ENCODE peak calls at places on chromosomes 11 and 22, in ten cellular contexts. Q is body of pancreas, O is thyroid gland, X is tibial nerve, C is NB4, M is testis, F is A549, V is GM12892, I is transverse colon, P is uterus. R is an unnamed sample.

GRCh38 chr11:36540998-36541397 is 26.8 kb upstream of the RAG1 start:
- DNase-seq in Q (peak; percentile 18), O (no peak), X (no peak), C (peak; percentile 32), M (peak; percentile 82), F (no peak), V (peak; percentile 12), I (peak; percentile 51), P (no peak), R (peak; percentile 25)

GRCh38 chr11:80330302-80330701 is 889.5 kb upstream of the TENM4 start:
- DNase-seq in Q (no peak), O (no peak), X (no peak), C (no peak), M (no peak), F (no peak), V (no peak), I (no peak), P (no peak), R (no peak)

GRCh38 chr11:57424802-57425564 is 1.9 kb downstream of the SLC43A3 start:
- DNase-seq in Q (peak; percentile 52), O (peak; percentile 53), X (peak; percentile 82), C (peak; percentile 99), M (peak; percentile 69), F (no peak), V (peak; percentile 64), I (peak; percentile 66), P (peak; percentile 71), R (peak; percentile 70)

GRCh38 chr11:121487191-121487590 is 34.4 kb upstream of the SORL1-AS1 start:
- DNase-seq in Q (no peak), O (peak; percentile 43), X (no peak), C (no peak), M (no peak), F (no peak), V (no peak), I (no peak), P (no peak), R (no peak)

GRCh38 chr22:22462813-22463567 is 45.6 kb downstream of the ZNF280B start:
- DNase-seq in Q (no peak), O (no peak), X (no peak), C (peak; percentile 18), M (no peak), F (no peak), V (no peak), I (no peak), P (no peak), R (no peak)

GRCh38 chr11:26930518-26931247 is 63.2 kb upstream of the FIBIN start:
- DNase-seq in Q (no peak), O (no peak), X (no peak), C (no peak), M (no peak), F (no peak), V (no peak), I (no peak), P (no peak), R (no peak)

GRCh38 chr22:45127866-45128265 is 35.9 kb upstream of the NUP50 start:
- DNase-seq in Q (no peak), O (no peak), X (no peak), C (no peak), M (no peak), F (no peak), V (no peak), I (no peak), P (no peak), R (peak; percentile 15)

GRCh38 chr22:35357883-35358621 is 22.8 kb upstream of the HMOX1 start:
- DNase-seq in Q (no peak), O (no peak), X (no peak), C (no peak), M (no peak), F (peak; percentile 43), V (no peak), I (no peak), P (no peak), R (peak; percentile 81)

GRCh38 chr11:45662096-45662664 is 3.2 kb downstream of the CHST1 start:
- DNase-seq in Q (no peak), O (no peak), X (no peak), C (no peak), M (no peak), F (no peak), V (no peak), I (no peak), P (no peak), R (no peak)

GRCh38 chr11:110497204-110497987 is 67.6 kb downstream of the FDX1 start:
- DNase-seq in Q (no peak), O (no peak), X (peak; percentile 30), C (peak; percentile 94), M (no peak), F (no peak), V (no peak), I (no peak), P (no peak), R (no peak)

GRCh38 chr11:120212926-120213325 is 2.1 kb downstream of the OAF start:
- DNase-seq in Q (no peak), O (no peak), X (no peak), C (no peak), M (no peak), F (no peak), V (no peak), I (peak; percentile 86), P (no peak), R (no peak)

GRCh38 chr22:36926309-36926708 is 12.9 kb downstream of the CSF2RB start:
- DNase-seq in Q (no peak), O (no peak), X (no peak), C (no peak), M (no peak), F (no peak), V (no peak), I (no peak), P (no peak), R (no peak)

GRCh38 chr11:8225589-8226036 is 38.1 kb downstream of the LMO1 start:
- DNase-seq in Q (peak; percentile 68), O (peak; percentile 73), X (peak; percentile 89), C (peak; percentile 72), M (peak; percentile 90), F (peak; percentile 88), V (peak; percentile 83), I (peak; percentile 73), P (peak; percentile 75), R (peak; percentile 79)

GRCh38 chr11:12573707-12574106 is 100.5 kb upstream of the TEAD1 start:
- DNase-seq in Q (no peak), O (no peak), X (no peak), C (no peak), M (no peak), F (no peak), V (no peak), I (no peak), P (no peak), R (no peak)
- TF ChIP-seq POLR2A in Q (no peak), O (no peak), X (no peak), C (no peak), M (no peak), F (no peak), V (no peak), I (no peak), P (no peak), R (no peak)

GRCh38 chr11:21975242-21975641 is 217.6 kb upstream of the ANO5 start:
- DNase-seq in Q (no peak), O (no peak), X (no peak), C (no peak), M (no peak), F (no peak), V (no peak), I (no peak), P (no peak), R (no peak)

GRCh38 chr11:21976210-21976609 is 216.7 kb upstream of the ANO5 start:
- DNase-seq in Q (no peak), O (no peak), X (no peak), C (no peak), M (no peak), F (no peak), V (no peak), I (no peak), P (no peak), R (no peak)
- TF ChIP-seq POLR2A in Q (no peak), O (no peak), X (no peak), C (no peak), M (no peak), F (no peak), V (no peak), I (no peak), P (no peak), R (no peak)

GRCh38 chr11:16610213-16610737 is 128.2 kb upstream of the C11orf58 start:
- DNase-seq in Q (no peak), O (no peak), X (no peak), C (no peak), M (no peak), F (no peak), V (no peak), I (no peak), P (no peak), R (no peak)

GRCh38 chr11:16609769-16610168 is 128.7 kb upstream of the C11orf58 start:
- DNase-seq in Q (no peak), O (no peak), X (no peak), C (no peak), M (no peak), F (no peak), V (no peak), I (no peak), P (no peak), R (no peak)

GRCh38 chr11:16605971-16606783 is 132.3 kb upstream of the C11orf58 start:
- DNase-seq in Q (peak; percentile 88), O (peak; percentile 93), X (peak; percentile 96), C (peak; percentile 80), M (peak; percentile 95), F (peak; percentile 79), V (peak; percentile 62), I (peak; percentile 92), P (peak; percentile 87), R (peak; percentile 83)

GRCh38 chr11:16606784-16607674 is 131.4 kb upstream of the C11orf58 start:
- DNase-seq in Q (peak; percentile 52), O (peak; percentile 69), X (no peak), C (no peak), M (peak; percentile 32), F (no peak), V (no peak), I (peak; percentile 16), P (no peak), R (no peak)

GRCh38 chr11:16607675-16608644 is 130.5 kb upstream of the C11orf58 start:
- DNase-seq in Q (peak; percentile 77), O (peak; percentile 87), X (peak; percentile 70), C (no peak), M (peak; percentile 89), F (no peak), V (no peak), I (peak; percentile 39), P (peak; percentile 41), R (no peak)
- TF ChIP-seq POLR2A in Q (peak; percentile 56), O (peak; percentile 55), X (peak; percentile 42), C (no peak), M (no peak), F (no peak), V (no peak), I (peak; percentile 18), P (peak; percentile 10), R (no peak)

DNA sequence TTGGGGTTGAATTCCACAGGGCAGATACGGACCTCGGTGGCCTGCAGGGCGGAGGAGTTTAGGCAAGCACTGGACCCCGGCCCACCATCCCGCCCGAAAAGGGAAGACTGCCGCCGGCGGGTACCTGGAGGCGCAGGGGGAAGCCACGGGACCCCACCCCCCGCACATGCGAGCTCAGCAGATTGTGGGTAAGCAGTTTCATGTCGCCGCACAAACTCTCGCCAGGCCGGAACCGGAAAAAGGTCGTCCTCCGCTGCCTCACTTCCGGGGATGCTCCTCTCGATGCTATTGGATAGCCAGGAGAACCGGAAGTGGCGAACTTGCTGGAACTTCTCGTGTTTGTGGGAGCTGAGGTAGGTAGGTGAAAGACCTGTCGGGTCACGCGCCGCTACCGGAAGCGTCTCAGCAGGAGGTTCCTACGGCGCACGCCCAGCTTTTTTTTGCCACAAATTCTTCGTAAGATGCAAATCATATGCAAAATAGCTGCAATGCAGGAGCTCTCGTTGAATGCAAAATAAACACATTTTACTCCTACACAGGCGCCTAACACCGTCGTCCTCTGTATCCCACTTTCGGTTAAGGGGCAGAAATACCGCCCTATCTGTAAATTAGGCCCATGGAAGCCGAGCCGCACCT is at the start of gene TRMT112:
- DNase-seq in Q (peak; percentile 98), O (peak; percentile 99), X (peak; percentile 98), C (peak; percentile 99), M (peak; percentile 99), F (peak; percentile 95), V (peak; percentile 90), I (peak; percentile 96), P (peak; percentile 95), R (peak; percentile 92)
- TF ChIP-seq POLR2A in Q (peak; percentile 88), O (peak; percentile 85), X (peak; percentile 91), C (peak; percentile 91), M (peak; percentile 63), F (peak; percentile 76), V (peak; percentile 89), I (peak; percentile 85), P (peak; percentile 85), R (peak; percentile 68)

R was measured in H54.